ENCODE peak calls at places on chromosomes 7 and 10, in four cellular contexts. One of them, this sample, is unnamed.

GRCh38 chr7:149496642-149497391 is 792 bp downstream of the ZNF746 start:
- DNase-seq in H1: peak
- DNase-seq in heart left ventricle: peak
- DNase-seq in breast epithelium: no peak
- DNase-seq in this sample: no peak

GRCh38 chr10:97124211-97124610 is 61.5 kb downstream of the SLIT1 start:
- DNase-seq in H1: no peak
- DNase-seq in heart left ventricle: no peak
- DNase-seq in breast epithelium: no peak
- DNase-seq in this sample: no peak

GRCh38 chr7:139043823-139044812 is 8.3 kb upstream of the ZC3HAV1L start:
- DNase-seq in H1: no peak
- DNase-seq in heart left ventricle: no peak
- DNase-seq in breast epithelium: no peak
- DNase-seq in this sample: no peak

GRCh38 chr7:48742046-48742445 is 182.3 kb upstream of the CDC14C start:
- DNase-seq in H1: no peak
- DNase-seq in heart left ventricle: no peak
- DNase-seq in breast epithelium: no peak
- DNase-seq in this sample: no peak

GRCh38 chr10:122363722-122364463 is 10.6 kb upstream of the PLEKHA1 start:
- DNase-seq in H1: peak
- DNase-seq in heart left ventricle: no peak
- DNase-seq in breast epithelium: no peak
- DNase-seq in this sample: no peak

GRCh38 chr7:88328787-88329186 is 22.1 kb upstream of the STEAP4 start:
- DNase-seq in H1: no peak
- DNase-seq in heart left ventricle: no peak
- DNase-seq in breast epithelium: no peak
- DNase-seq in this sample: no peak

GRCh38 chr7:16967174-16967868 is 85.5 kb upstream of the AGR3 start:
- DNase-seq in H1: no peak
- DNase-seq in heart left ventricle: no peak
- DNase-seq in breast epithelium: no peak
- DNase-seq in this sample: no peak

GRCh38 chr7:151895695-151896485 is 19.0 kb upstream of the PRKAG2 start:
- DNase-seq in H1: no peak
- DNase-seq in heart left ventricle: no peak
- DNase-seq in breast epithelium: no peak
- DNase-seq in this sample: no peak

GRCh38 chr7:26381476-26382175 is 90.0 kb downstream of the SNX10 start:
- DNase-seq in H1: no peak
- DNase-seq in heart left ventricle: no peak
- DNase-seq in breast epithelium: no peak
- DNase-seq in this sample: no peak

GRCh38 chr7:46449743-46450142 is 528.7 kb upstream of the IGFBP3 start:
- DNase-seq in H1: no peak
- DNase-seq in heart left ventricle: no peak
- DNase-seq in breast epithelium: no peak
- DNase-seq in this sample: no peak

GRCh38 chr10:98320476-98321202 is 52.6 kb upstream of the LOXL4 start:
- DNase-seq in H1: no peak
- DNase-seq in heart left ventricle: no peak
- DNase-seq in breast epithelium: no peak
- DNase-seq in this sample: no peak

GRCh38 chr10:58189269-58189668 is 78.4 kb downstream of the IPMK start:
- DNase-seq in H1: no peak
- DNase-seq in heart left ventricle: no peak
- DNase-seq in breast epithelium: no peak
- DNase-seq in this sample: no peak

GRCh38 chr10:71084061-71084817 is 128.1 kb upstream of the UNC5B start:
- DNase-seq in H1: peak
- DNase-seq in heart left ventricle: no peak
- DNase-seq in breast epithelium: no peak
- DNase-seq in this sample: peak

GRCh38 chr10:132363921-132364593 is 32.1 kb downstream of the LRRC27 start:
- DNase-seq in H1: no peak
- DNase-seq in heart left ventricle: no peak
- DNase-seq in breast epithelium: no peak
- DNase-seq in this sample: peak

GRCh38 chr7:4245135-4245865 is 436.8 kb upstream of the FOXK1 start:
- DNase-seq in H1: no peak
- DNase-seq in heart left ventricle: no peak
- DNase-seq in breast epithelium: no peak
- DNase-seq in this sample: no peak

DNA sequence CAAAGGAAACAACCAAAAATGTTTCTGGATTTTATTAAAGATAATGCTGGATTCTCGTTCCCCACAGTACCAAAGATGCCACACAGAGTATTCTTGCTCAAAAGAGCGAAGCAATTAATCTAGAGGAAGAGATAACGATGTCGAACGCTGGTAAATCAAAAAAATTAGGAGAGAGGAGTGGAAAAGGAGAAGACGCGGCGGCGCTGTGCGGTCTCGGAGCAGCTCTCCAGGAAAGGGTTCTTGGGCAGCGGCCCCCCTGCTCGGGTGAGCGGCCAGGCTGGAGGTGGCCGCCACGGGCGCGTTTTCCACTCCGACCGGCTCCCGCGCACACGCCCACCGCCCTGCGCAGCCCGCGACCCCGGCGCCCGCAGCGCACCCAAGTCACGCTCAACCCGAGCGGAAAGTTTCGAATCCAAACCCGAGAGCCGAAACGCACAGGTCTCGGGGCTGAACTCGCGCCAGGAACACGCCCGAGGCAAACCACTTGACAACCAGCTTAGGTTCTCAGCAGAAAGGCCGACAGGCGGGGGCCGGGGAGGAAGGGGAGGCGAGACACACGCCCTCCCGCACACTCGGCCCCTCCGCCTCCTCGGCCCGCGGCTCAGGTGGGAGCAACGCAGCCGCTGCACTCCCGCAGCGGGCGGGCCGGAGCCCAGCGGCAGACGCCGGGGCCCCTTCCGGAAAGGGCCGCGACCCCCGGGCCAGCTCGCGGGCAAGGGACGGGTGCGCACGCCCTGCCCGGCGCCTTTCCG is 924 bp downstream of the SRPK2 start:
- DNase-seq in H1: peak
- DNase-seq in heart left ventricle: peak
- DNase-seq in breast epithelium: peak
- DNase-seq in this sample: peak
- TF ChIP-seq POLR2A in H1: no peak
- TF ChIP-seq POLR2A in heart left ventricle: no peak
- TF ChIP-seq POLR2A in breast epithelium: no peak
- TF ChIP-seq POLR2A in this sample: no peak

DNA sequence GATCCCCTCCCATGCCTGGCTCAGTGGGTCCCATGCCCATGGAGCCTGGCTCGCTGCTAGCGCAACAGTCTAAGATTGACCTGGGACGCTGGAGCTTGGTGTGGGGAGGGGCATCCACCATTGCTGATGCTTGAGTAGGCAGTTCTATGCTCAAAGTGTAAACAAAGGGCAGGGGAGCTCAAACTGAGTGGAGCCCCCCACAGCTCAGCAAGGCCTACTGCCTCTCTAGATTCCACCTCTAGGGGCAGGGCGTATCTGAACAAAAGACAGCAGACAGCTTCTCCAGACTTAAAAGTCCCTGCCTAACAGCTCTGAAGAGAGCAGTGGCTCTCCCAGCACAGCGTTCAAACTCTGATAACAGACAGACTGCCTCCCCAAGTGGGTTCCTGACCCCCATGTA is 31.2 kb upstream of the FFAR4 start:
- DNase-seq in H1: peak
- DNase-seq in heart left ventricle: no peak
- DNase-seq in breast epithelium: no peak
- DNase-seq in this sample: no peak
- TF ChIP-seq CTCF in H1: peak
- TF ChIP-seq CTCF in heart left ventricle: no peak
- TF ChIP-seq CTCF in breast epithelium: no peak
- TF ChIP-seq CTCF in this sample: no peak

GRCh38 chr10:8336629-8337331 is 282.3 kb downstream of the GATA3 start:
- DNase-seq in H1: no peak
- DNase-seq in heart left ventricle: no peak
- DNase-seq in breast epithelium: no peak
- DNase-seq in this sample: no peak

GRCh38 chr10:8331387-8331786 is 276.9 kb downstream of the GATA3 start:
- DNase-seq in H1: no peak
- DNase-seq in heart left ventricle: no peak
- DNase-seq in breast epithelium: no peak
- DNase-seq in this sample: no peak

GRCh38 chr10:8332730-8333111 is 278.2 kb downstream of the GATA3 start:
- DNase-seq in H1: no peak
- DNase-seq in heart left ventricle: no peak
- DNase-seq in breast epithelium: no peak
- DNase-seq in this sample: no peak

GRCh38 chr10:8334631-8335030 is 280.1 kb downstream of the GATA3 start:
- DNase-seq in H1: no peak
- DNase-seq in heart left ventricle: no peak
- DNase-seq in breast epithelium: no peak
- DNase-seq in this sample: no peak

DNA sequence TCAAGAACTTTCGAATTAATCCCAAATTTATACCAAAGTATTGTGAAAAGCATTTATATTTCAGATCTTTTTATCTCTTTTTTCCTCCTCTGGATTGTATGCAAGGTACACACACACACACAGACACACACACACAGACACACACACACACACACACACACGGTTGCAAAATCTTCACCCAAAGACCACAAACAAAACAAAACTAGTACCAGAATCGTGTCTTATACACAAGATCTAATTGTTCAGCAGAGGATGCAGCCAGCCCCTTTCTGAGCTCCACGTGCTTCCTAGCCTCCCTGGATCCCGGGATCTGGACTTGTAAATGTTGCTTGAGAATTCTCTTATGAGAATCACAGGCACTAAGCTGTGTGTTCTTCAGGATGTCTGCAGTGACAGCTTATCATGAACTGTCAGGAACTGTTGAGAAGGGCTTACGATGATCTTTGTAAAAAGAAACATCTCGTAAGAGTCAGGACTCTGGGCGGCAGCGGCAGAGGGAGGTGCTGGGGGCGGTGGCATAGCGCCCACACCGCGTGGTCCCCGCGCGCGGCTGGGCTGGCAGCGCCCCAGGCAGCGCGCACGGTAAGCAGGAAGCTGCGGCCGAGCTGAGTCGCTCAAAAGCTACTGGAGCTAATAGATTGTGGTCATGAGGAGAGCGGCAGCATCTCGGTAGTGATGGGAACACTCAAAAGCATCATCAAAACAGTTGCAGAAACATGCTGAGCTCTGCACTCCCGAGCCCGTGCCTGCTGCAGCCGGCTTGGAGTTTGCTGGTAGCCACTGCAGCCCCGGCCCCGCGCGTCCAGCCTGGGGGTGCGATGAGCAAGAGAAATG is 277.6 kb downstream of the GATA3 start:
- DNase-seq in H1: peak
- DNase-seq in heart left ventricle: peak
- DNase-seq in breast epithelium: no peak
- DNase-seq in this sample: peak
- TF ChIP-seq POLR2A in H1: no peak
- TF ChIP-seq POLR2A in heart left ventricle: no peak
- TF ChIP-seq POLR2A in breast epithelium: no peak
- TF ChIP-seq POLR2A in this sample: no peak

DNA sequence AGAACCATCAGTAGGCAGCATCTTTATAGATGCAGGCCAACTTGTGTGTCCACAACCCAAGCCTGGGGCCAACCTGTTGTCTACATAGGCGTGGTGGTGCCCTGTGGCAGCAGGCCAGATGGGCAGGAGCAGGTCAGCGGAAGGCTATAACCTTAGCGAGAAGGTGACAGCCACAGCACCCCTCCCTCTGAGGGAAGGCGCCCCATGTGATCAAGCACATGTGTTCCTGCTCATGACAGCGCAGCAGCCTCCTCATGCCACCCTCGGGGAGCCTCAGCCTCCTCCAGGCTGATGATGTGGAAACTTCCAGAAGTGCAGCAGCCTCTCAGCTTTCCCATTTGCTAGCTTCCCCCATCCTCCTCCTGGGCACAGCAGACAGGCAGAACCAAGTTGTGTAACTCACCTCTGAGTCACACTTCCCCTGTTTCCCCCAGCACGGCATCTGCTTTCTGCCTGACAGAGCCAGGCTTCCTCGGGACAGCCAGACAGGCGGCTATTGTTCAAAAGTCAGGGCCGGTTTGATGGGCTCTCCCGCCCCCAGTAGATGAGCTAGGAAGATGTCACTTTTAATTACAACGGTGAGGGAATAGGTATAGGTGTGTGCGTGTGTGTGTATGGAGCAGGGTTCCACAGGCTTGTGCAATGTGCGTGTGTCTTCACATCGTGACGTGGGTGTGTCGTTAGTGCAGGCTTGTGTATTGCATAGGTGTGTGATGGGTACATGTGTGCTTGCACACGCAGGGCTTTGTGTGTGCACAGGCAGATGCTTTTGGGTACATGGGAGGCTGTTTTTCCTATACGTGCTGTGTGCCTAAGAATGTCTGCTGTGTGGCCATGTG is 311.9 kb upstream of the ZMIZ1 start:
- DNase-seq in H1: no peak
- DNase-seq in heart left ventricle: peak
- DNase-seq in breast epithelium: peak
- DNase-seq in this sample: peak
- TF ChIP-seq CTCF in H1: no peak
- TF ChIP-seq CTCF in heart left ventricle: no peak
- TF ChIP-seq CTCF in breast epithelium: no peak
- TF ChIP-seq CTCF in this sample: no peak

DNA sequence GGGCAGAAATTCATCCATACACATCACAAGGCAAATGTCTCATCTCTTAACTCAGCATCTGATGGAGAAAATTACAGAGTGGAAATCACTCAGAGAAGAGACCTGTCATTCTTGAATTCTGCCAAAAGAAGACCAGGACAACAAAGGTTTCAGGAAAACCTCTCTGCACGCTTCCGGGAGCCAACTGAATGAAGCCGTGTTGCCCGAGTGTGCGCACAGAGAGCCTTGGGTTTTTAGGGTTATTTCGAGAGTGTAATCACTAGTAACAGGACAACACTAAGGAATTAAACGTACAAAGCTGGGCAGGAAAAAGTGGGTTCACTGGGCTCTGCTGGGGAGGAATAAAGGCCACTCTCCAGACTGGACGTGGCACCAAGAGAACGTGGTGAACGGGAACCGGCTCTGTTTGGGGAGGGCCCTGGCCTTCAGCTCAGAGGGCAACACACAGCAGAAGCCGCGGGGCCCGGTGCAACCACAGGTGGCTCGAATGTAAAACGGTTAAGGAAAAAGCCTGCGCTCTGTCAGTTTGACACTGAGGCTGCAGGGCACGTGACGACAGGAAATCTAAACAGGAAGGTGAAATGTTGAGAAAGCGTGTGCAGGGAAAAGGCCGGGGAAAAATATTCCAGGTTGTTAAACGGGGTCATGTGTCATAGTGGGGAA is 331.5 kb downstream of the DNAJB6 start:
- DNase-seq in H1: no peak
- DNase-seq in heart left ventricle: no peak
- DNase-seq in breast epithelium: no peak
- DNase-seq in this sample: no peak
- TF ChIP-seq POLR2A in H1: no peak
- TF ChIP-seq POLR2A in heart left ventricle: no peak
- TF ChIP-seq POLR2A in breast epithelium: no peak
- TF ChIP-seq POLR2A in this sample: no peak